ENCODE peak calls at places on chromosomes 2 and 18, in eight cellular contexts. F is stimulated activated CD4-positive, alpha-beta T cell treated with anti-CD3 and anti-CD28 coated beads, Interleukin-1b, Interleukin-23, amount 100 ng/mL, for 4 hours; B is ELR; P is adrenal gland; L is NCI-H2081; Y is HEK293T; Q is GM19239; E is osteocyte. R is an unnamed sample.
A peak's percentile ranks its signal among the peaks of the same experiment; 100 is the strongest.

GRCh38 chr2:235485362-235485761 is 8.5 kb upstream of the AGAP1 start:
- DNase-seq in E (no peak), B (no peak), L (no peak), P (no peak), Y (no peak), Q (no peak), F (no peak), R (no peak)

GRCh38 chr2:104872866-104873688 is 19.2 kb downstream of the POU3F3 start:
- DNase-seq in Q (no peak), E (peak; percentile 90), Y (peak; percentile 79), L (peak; percentile 50), F (no peak), B (peak; percentile 49), P (peak; percentile 49), R (peak; percentile 69)

GRCh38 chr2:129117427-129117826 is 798.8 kb upstream of the HS6ST1 start:
- DNase-seq in B (no peak), Q (no peak), Y (no peak), P (no peak), F (no peak), E (no peak), L (no peak), R (no peak)

GRCh38 chr18:55416791-55417190 is 171.2 kb downstream of the TCF4 start:
- DNase-seq in E (no peak), P (no peak), F (no peak), Q (no peak), Y (no peak), L (no peak), B (no peak), R (no peak)

GRCh38 chr2:103138123-103138886 is 376.5 kb downstream of the TMEM182 start:
- DNase-seq in E (no peak), L (no peak), F (no peak), B (no peak), P (no peak), Y (no peak), Q (no peak), R (no peak)

GRCh38 chr18:48934708-48935432 is 15.9 kb downstream of the SMAD7 start:
- DNase-seq in P (peak; percentile 75), L (no peak), E (no peak), Q (no peak), B (peak; percentile 27), F (no peak), Y (no peak), R (no peak)

GRCh38 chr18:32683044-32683443 is 89.8 kb downstream of the KLHL14 start:
- DNase-seq in Q (no peak), Y (no peak), B (no peak), E (no peak), F (no peak), L (no peak), P (no peak), R (no peak)

GRCh38 chr18:64618390-64618789 is 469.5 kb upstream of the LINC00305 start:
- DNase-seq in Q (no peak), F (no peak), B (no peak), P (no peak), E (no peak), Y (no peak), L (no peak), R (no peak)

GRCh38 chr2:231425811-231426703 is 30.5 kb downstream of the B3GNT7 start:
- DNase-seq in P (no peak), F (no peak), B (peak; percentile 56), Y (no peak), Q (no peak), L (no peak), E (no peak), R (no peak)

GRCh38 chr2:164605295-164605694 is 16.0 kb downstream of the GRB14 start:
- DNase-seq in P (no peak), L (no peak), E (no peak), B (no peak), F (no peak), Y (no peak), Q (no peak), R (no peak)

R was measured in thyroid gland.